ENCODE peak calls at places on chromosomes 16 and 17, in eight cellular contexts. A is suprapubic skin, R is mammary epithelial cell, T is heart left ventricle, M is stomach, V is neural progenitor cell, B is upper lobe of right lung, H is body of pancreas. P is an unnamed sample.

GRCh38 chr17:45974916-45975630 is 24.0 kb upstream of the STH start:
- DNase-seq in B (no peak), V (no peak), H (no peak), M (no peak), A (no peak), R (no peak), T (no peak), P (no peak)

GRCh38 chr17:58595194-58595792 is 80.9 kb upstream of the MTMR4 start:
- DNase-seq in A (no peak), R (no peak), T (no peak), M (no peak), H (no peak), V (no peak), B (no peak), P (no peak)

GRCh38 chr17:80832266-80832676 is 159.4 kb upstream of the CHMP6 start:
- DNase-seq in R (peak; percentile 67), M (no peak), H (no peak), T (no peak), B (peak; percentile 32), V (peak; percentile 42), A (no peak), P (peak; percentile 80)

GRCh38 chr16:84013787-84014569 is 28.6 kb downstream of the SLC38A8 start:
- DNase-seq in R (peak; percentile 98), M (peak; percentile 91), H (peak; percentile 93), T (no peak), B (peak; percentile 89), V (peak; percentile 97), A (no peak), P (peak; percentile 70)

GRCh38 chr16:48434653-48435318 is 49.6 kb upstream of the SIAH1 start:
- DNase-seq in R (no peak), V (no peak), A (no peak), H (no peak), M (no peak), T (no peak), B (no peak), P (peak; percentile 92)

GRCh38 chr17:17514993-17515920 is 19.1 kb upstream of the RASD1 start:
- DNase-seq in V (peak; percentile 49), M (no peak), T (no peak), R (no peak), H (peak; percentile 13), B (no peak), A (no peak), P (peak; percentile 24)

GRCh38 chr16:87880117-87880696 is 10.9 kb upstream of the SLC7A5 start:
- DNase-seq in H (no peak), R (no peak), B (no peak), T (no peak), V (no peak), A (no peak), M (no peak), P (no peak)

GRCh38 chr17:67049025-67049739 is 4.8 kb downstream of the CACNG1 start:
- DNase-seq in R (no peak), H (no peak), M (no peak), V (no peak), A (no peak), B (no peak), T (no peak), P (no peak)

GRCh38 chr16:57755726-57756423 is 20.3 kb downstream of the KATNB1 start:
- DNase-seq in R (no peak), T (no peak), A (no peak), B (no peak), V (no peak), H (no peak), M (no peak), P (no peak)

GRCh38 chr16:20349615-20350014 is 2.9 kb downstream of the UMOD start:
- DNase-seq in H (no peak), R (no peak), B (no peak), T (no peak), V (peak; percentile 17), A (no peak), M (no peak), P (no peak)
- TF ChIP-seq CTCF in H (no peak), R (no peak), B (no peak), T (no peak), V (peak; percentile 49), A (no peak), M (no peak), P (no peak)

DNA sequence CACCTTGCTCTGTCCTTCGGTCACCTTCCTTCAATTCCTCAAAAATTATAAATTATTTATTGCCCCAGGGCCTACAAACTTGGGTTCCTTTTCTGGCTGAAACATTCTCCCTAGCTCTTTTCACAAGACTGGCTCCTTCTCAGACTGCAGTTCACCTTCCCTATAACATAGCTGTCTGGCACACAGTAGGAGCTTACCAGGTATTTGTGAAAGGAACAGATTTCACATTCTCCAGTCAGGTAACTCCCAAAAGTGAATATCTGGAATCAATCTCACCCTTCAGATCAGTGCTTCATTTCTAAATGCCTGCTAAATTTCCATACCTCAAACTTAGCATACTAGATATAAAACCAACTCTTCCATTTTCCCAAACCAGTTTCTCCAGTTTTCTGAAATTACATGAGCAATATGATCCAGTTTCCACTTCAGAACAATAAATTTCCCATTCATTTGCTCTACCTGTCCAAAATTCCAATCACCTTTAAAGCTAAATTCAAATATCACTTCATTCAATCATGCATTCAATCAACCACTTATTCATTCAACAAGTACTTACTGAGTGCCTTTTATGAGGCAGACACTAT is 6.1 kb downstream of the RFFL start:
- DNase-seq in B (no peak), R (peak; percentile 29), V (no peak), A (no peak), M (no peak), H (no peak), T (no peak), P (no peak)
- H3K4me3 ChIP-seq in B (no peak overlapping the region), R (no peak overlapping the region), V (no peak overlapping the region), A (no peak overlapping the region), M (no peak overlapping the region), H (no peak overlapping the region), T (no peak overlapping the region), P (no peak overlapping the region)

GRCh38 chr17:4914009-4914408 is 11.1 kb upstream of the CHRNE start:
- DNase-seq in A (no peak), H (no peak), V (no peak), R (no peak), T (no peak), B (no peak), M (no peak), P (peak; percentile 27)

GRCh38 chr17:4908301-4908700 is 5.4 kb upstream of the CHRNE start:
- DNase-seq in R (peak; percentile 87), M (no peak), V (peak; percentile 46), T (no peak), H (no peak), A (peak; percentile 73), B (no peak), P (peak; percentile 31)

GRCh38 chr17:4903051-4903818 is at the start of gene CHRNE:
- DNase-seq in H (peak; percentile 89), T (peak; percentile 76), R (peak; percentile 73), A (peak; percentile 93), B (no peak), M (peak; percentile 88), V (peak; percentile 87), P (peak; percentile 90)

GRCh38 chr17:4908711-4909496 is 6.0 kb upstream of the CHRNE start:
- DNase-seq in H (peak; percentile 93), V (peak; percentile 93), M (peak; percentile 92), A (peak; percentile 93), T (peak; percentile 90), R (peak; percentile 94), B (peak; percentile 93), P (peak; percentile 98)
- TF ChIP-seq CTCF in H (peak; percentile 71), V (peak; percentile 83), M (peak; percentile 90), A (peak; percentile 78), T (peak; percentile 81), R (peak; percentile 84), B (peak; percentile 95), P (peak; percentile 86)

GRCh38 chr16:71358464-71359031 is at the start of gene CALB2:
- DNase-seq in H (peak; percentile 75), A (peak; percentile 67), V (peak; percentile 90), T (peak; percentile 55), B (peak; percentile 83), M (peak; percentile 79), R (peak; percentile 51), P (peak; percentile 52)
- H3K4me3 ChIP-seq in H (no peak within 1 kb of the TSS), A (peak within 1 kb of the TSS; percentile 25), V (peak within 1 kb of the TSS; percentile 43), T (peak within 1 kb of the TSS; percentile 47), B (peak within 1 kb of the TSS; percentile 8), M (peak within 1 kb of the TSS; percentile 35), R (peak within 1 kb of the TSS; percentile 53), P (peak within 1 kb of the TSS; percentile 37)

GRCh38 chr17:7745748-7746470 is 28.4 kb downstream of the DNAH2 start:
- DNase-seq in A (no peak), M (no peak), R (peak; percentile 60), H (no peak), T (no peak), B (peak; percentile 67), V (no peak), P (peak; percentile 91)
- TF ChIP-seq CTCF in A (no peak), M (no peak), R (peak; percentile 13), H (no peak), T (no peak), B (no peak), V (no peak), P (peak; percentile 19)

DNA sequence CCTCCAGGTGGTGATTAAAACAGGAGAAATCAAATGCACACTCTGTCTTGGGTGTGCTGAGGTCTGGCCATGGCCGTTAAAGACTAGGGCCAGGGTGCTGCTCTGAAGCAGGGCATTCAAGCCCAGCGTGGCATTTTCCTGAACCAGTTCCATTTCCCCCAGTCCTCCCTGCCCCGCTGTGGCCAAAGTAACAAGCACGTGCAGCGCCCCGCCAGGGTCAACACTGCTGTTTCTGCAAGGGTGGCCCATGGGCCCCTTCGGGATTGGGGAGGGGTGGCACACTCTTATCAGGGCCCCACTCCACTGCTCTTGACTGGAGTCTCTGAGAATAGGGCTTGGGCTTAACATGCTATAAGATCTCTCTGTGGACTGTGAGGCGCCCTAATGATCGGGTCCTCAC is 72.9 kb downstream of the IL21R start:
- DNase-seq in A (no peak), V (no peak), B (no peak), R (no peak), H (no peak), T (no peak), M (no peak), P (no peak)
- H3K4me3 ChIP-seq in A (no peak overlapping the region), V (no peak overlapping the region), B (no peak overlapping the region), R (no peak overlapping the region), H (no peak overlapping the region), T (no peak overlapping the region), M (no peak overlapping the region), P (no peak overlapping the region)

GRCh38 chr16:10693889-10694288 is 841 bp downstream of the TEKT5 start:
- DNase-seq in A (no peak), R (no peak), V (no peak), T (no peak), M (no peak), B (no peak), H (no peak), P (no peak)
- TF ChIP-seq CTCF in A (no peak), R (no peak), V (no peak), T (no peak), M (no peak), B (no peak), H (no peak), P (no peak)

DNA sequence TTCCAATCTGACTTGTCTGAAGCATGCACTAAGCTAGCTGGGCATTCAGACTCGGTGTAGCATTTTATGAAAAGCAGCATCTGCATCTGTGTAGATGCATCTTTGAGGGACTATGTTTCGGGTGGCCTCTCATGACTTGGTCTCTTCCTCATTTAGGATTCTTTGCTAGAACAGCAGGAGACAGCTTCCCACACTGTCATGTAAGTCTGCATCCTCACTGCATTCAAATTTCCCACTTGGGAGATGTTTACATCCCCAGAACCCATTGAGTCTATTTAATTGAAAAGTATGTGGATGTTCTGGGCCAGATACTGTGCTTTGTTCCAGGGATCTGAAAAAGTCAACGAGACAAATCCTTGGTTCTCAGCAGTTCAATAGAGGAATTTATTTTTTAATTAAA is 198.6 kb upstream of the EEF2KMT start:
- DNase-seq in V (no peak), T (no peak), M (no peak), H (no peak), R (no peak), A (no peak), B (no peak), P (no peak)
- H3K4me3 ChIP-seq in V (no peak overlapping the region), T (no peak overlapping the region), M (no peak overlapping the region), H (no peak overlapping the region), R (no peak overlapping the region), A (no peak overlapping the region), B (no peak overlapping the region), P (no peak overlapping the region)

P was measured in choroid plexus epithelial cell.